ENCODE peak calls at places on chromosomes 11 and 22, in nine cellular contexts. One of them, this sample, is unnamed. For H3K4me1, the result is how much of the 10 kb centered on the place peaks cover.

GRCh38 chr11:10979529-10979928 is 121.7 kb upstream of the ZBED5 start:
- DNase-seq in GM12878: no peak
- DNase-seq in stomach: no peak
- DNase-seq in K562: no peak
- DNase-seq in endothelial cell of umbilical vein: no peak
- DNase-seq in spleen: no peak
- DNase-seq in transverse colon: no peak
- DNase-seq in H1: no peak
- DNase-seq in sigmoid colon: no peak
- DNase-seq in this sample: no peak

GRCh38 chr11:22792497-22792896 is 37.1 kb downstream of the SVIP start:
- DNase-seq in stomach: no peak
- DNase-seq in GM12878: no peak
- DNase-seq in H1: no peak
- DNase-seq in transverse colon: no peak
- DNase-seq in sigmoid colon: no peak
- DNase-seq in K562: peak
- DNase-seq in spleen: no peak
- DNase-seq in endothelial cell of umbilical vein: peak
- DNase-seq in this sample: no peak

GRCh38 chr11:120219157-120219934 is 8.5 kb downstream of the OAF start:
- DNase-seq in H1: no peak
- DNase-seq in GM12878: no peak
- DNase-seq in spleen: no peak
- DNase-seq in K562: no peak
- DNase-seq in endothelial cell of umbilical vein: no peak
- DNase-seq in stomach: no peak
- DNase-seq in sigmoid colon: peak
- DNase-seq in transverse colon: no peak
- DNase-seq in this sample: no peak

GRCh38 chr11:75771646-75772410 is 3.2 kb downstream of the DGAT2 start:
- DNase-seq in K562: no peak
- DNase-seq in spleen: peak
- DNase-seq in H1: no peak
- DNase-seq in transverse colon: peak
- DNase-seq in endothelial cell of umbilical vein: no peak
- DNase-seq in GM12878: no peak
- DNase-seq in stomach: peak
- DNase-seq in sigmoid colon: peak
- DNase-seq in this sample: no peak

GRCh38 chr11:102157219-102157618 is 47.0 kb downstream of the YAP1 start:
- DNase-seq in sigmoid colon: peak
- DNase-seq in H1: no peak
- DNase-seq in spleen: no peak
- DNase-seq in endothelial cell of umbilical vein: peak
- DNase-seq in stomach: peak
- DNase-seq in K562: no peak
- DNase-seq in transverse colon: peak
- DNase-seq in GM12878: no peak
- DNase-seq in this sample: peak

GRCh38 chr11:76293189-76293631 is 86.9 kb upstream of the WNT11 start:
- DNase-seq in H1: no peak
- DNase-seq in endothelial cell of umbilical vein: no peak
- DNase-seq in GM12878: peak
- DNase-seq in transverse colon: no peak
- DNase-seq in stomach: no peak
- DNase-seq in spleen: no peak
- DNase-seq in K562: no peak
- DNase-seq in sigmoid colon: no peak
- DNase-seq in this sample: no peak

GRCh38 chr22:22533417-22533816 is 13.3 kb upstream of the ZNF280A start:
- DNase-seq in sigmoid colon: no peak
- DNase-seq in spleen: no peak
- DNase-seq in H1: no peak
- DNase-seq in GM12878: no peak
- DNase-seq in endothelial cell of umbilical vein: no peak
- DNase-seq in stomach: no peak
- DNase-seq in K562: no peak
- DNase-seq in transverse colon: no peak
- DNase-seq in this sample: no peak

GRCh38 chr22:19886605-19887250 is 32.1 kb upstream of the GNB1L start:
- DNase-seq in K562: no peak
- DNase-seq in H1: no peak
- DNase-seq in transverse colon: no peak
- DNase-seq in GM12878: no peak
- DNase-seq in endothelial cell of umbilical vein: peak
- DNase-seq in spleen: peak
- DNase-seq in stomach: no peak
- DNase-seq in sigmoid colon: no peak
- DNase-seq in this sample: no peak

GRCh38 chr11:76588455-76589325 is 81.9 kb downstream of the LRRC32 start:
- DNase-seq in endothelial cell of umbilical vein: peak
- DNase-seq in H1: no peak
- DNase-seq in transverse colon: peak
- DNase-seq in K562: peak
- DNase-seq in stomach: peak
- DNase-seq in GM12878: no peak
- DNase-seq in spleen: peak
- DNase-seq in sigmoid colon: peak
- DNase-seq in this sample: no peak

GRCh38 chr22:19844423-19845368 is 10.0 kb downstream of the GNB1L start:
- DNase-seq in transverse colon: no peak
- DNase-seq in GM12878: no peak
- DNase-seq in K562: peak
- DNase-seq in endothelial cell of umbilical vein: peak
- DNase-seq in spleen: peak
- DNase-seq in sigmoid colon: peak
- DNase-seq in stomach: peak
- DNase-seq in H1: no peak
- DNase-seq in this sample: peak

GRCh38 chr11:117057727-117058126 is 40.5 kb downstream of the SIK3 start:
- DNase-seq in endothelial cell of umbilical vein: no peak
- DNase-seq in H1: no peak
- DNase-seq in transverse colon: no peak
- DNase-seq in K562: no peak
- DNase-seq in spleen: no peak
- DNase-seq in sigmoid colon: no peak
- DNase-seq in GM12878: no peak
- DNase-seq in stomach: no peak
- DNase-seq in this sample: no peak

GRCh38 chr11:117059611-117060010 is 38.6 kb downstream of the SIK3 start:
- DNase-seq in K562: no peak
- DNase-seq in endothelial cell of umbilical vein: peak
- DNase-seq in sigmoid colon: no peak
- DNase-seq in spleen: no peak
- DNase-seq in transverse colon: no peak
- DNase-seq in GM12878: no peak
- DNase-seq in stomach: no peak
- DNase-seq in H1: no peak
- DNase-seq in this sample: no peak

GRCh38 chr11:117061256-117061655 is 37.0 kb downstream of the SIK3 start:
- DNase-seq in K562: no peak
- DNase-seq in sigmoid colon: no peak
- DNase-seq in stomach: no peak
- DNase-seq in transverse colon: no peak
- DNase-seq in endothelial cell of umbilical vein: no peak
- DNase-seq in spleen: no peak
- DNase-seq in GM12878: no peak
- DNase-seq in H1: no peak
- DNase-seq in this sample: no peak

GRCh38 chr11:117057317-117057716 is 40.9 kb downstream of the SIK3 start:
- DNase-seq in H1: no peak
- DNase-seq in transverse colon: no peak
- DNase-seq in sigmoid colon: no peak
- DNase-seq in spleen: no peak
- DNase-seq in GM12878: no peak
- DNase-seq in endothelial cell of umbilical vein: no peak
- DNase-seq in K562: no peak
- DNase-seq in stomach: no peak
- DNase-seq in this sample: no peak

DNA sequence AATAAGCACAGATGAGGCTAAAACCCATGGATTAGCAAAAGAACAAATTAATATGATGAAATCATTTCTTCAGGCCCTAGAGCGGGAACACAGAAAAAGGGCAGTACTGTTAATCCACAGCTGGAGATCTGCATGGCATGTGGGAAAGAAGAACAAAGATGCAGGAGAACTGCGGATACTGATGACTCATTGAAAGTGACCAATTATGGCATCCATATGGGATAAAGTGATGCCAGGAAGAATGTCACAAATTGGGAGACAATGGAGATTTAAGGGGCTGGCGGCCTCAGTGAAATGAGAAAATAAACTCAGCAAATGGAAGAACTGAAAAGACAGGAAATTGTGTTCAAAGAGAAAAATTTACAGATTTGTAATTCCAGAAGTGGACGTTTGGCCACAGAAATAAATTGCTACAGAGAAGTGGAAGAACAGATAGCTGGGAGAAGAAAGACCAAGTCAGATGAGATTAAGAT is 39.4 kb downstream of the SIK3 start:
- DNase-seq in stomach: no peak
- DNase-seq in K562: no peak
- DNase-seq in transverse colon: no peak
- DNase-seq in endothelial cell of umbilical vein: peak
- DNase-seq in spleen: no peak
- DNase-seq in GM12878: no peak
- DNase-seq in sigmoid colon: no peak
- DNase-seq in H1: no peak
- DNase-seq in this sample: no peak
- TF ChIP-seq POLR2AphosphoS5 in stomach: peak
- TF ChIP-seq POLR2AphosphoS5 in K562: no peak
- TF ChIP-seq POLR2AphosphoS5 in transverse colon: no peak
- TF ChIP-seq POLR2AphosphoS5 in endothelial cell of umbilical vein: peak
- TF ChIP-seq POLR2AphosphoS5 in spleen: no peak
- TF ChIP-seq POLR2AphosphoS5 in GM12878: no peak
- TF ChIP-seq POLR2AphosphoS5 in sigmoid colon: no peak
- TF ChIP-seq POLR2AphosphoS5 in H1: no peak
- TF ChIP-seq POLR2AphosphoS5 in this sample: no peak

DNA sequence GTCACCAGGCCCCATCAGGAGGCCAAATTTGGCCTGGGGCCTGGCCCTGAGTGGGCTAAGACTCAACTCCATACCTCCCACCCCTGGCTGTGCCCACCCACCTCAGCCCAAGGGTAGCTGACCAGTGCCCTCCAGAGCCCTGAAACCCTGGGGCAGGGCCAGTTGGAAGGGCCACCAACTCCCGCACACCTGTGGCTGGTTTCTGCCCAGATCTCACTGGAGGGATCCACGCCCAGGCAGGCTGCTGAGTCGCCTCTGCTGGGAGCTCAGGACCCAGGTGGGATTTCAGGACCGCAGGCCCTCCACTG is 8.9 kb upstream of the PIM3 start:
- DNase-seq in transverse colon: no peak
- DNase-seq in spleen: no peak
- DNase-seq in K562: no peak
- DNase-seq in stomach: peak
- DNase-seq in sigmoid colon: no peak
- DNase-seq in H1: no peak
- DNase-seq in GM12878: no peak
- DNase-seq in endothelial cell of umbilical vein: no peak
- DNase-seq in this sample: no peak
- H3K4me1 ChIP-seq in transverse colon: half or more
- H3K4me1 ChIP-seq in spleen: under half
- H3K4me1 ChIP-seq in K562: half or more
- H3K4me1 ChIP-seq in stomach: half or more
- H3K4me1 ChIP-seq in sigmoid colon: under half
- H3K4me1 ChIP-seq in H1: under half
- H3K4me1 ChIP-seq in GM12878: under half
- H3K4me1 ChIP-seq in endothelial cell of umbilical vein: under half
- H3K4me1 ChIP-seq in this sample: half or more

DNA sequence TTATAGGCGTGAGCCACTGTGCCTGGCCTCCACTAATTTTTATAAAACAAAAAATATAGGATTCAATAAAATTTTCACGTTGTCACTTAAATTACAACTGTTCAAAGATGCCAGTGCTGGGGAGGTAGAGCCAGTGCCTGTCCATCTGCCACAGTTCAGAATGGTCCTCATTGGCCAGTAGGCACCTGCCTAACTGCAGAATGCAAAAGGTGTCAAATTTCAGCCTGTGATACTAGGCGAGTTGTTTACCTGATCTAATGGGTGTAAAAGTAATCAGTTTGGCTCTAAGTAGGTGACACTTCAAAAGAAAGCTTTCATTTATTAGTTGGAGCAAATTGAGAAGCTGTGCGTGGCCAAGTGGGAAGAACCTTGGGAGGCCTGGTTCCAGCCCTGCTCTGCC is 2.4 kb downstream of the SMARCB1 start:
- DNase-seq in sigmoid colon: no peak
- DNase-seq in K562: no peak
- DNase-seq in H1: no peak
- DNase-seq in endothelial cell of umbilical vein: no peak
- DNase-seq in spleen: peak
- DNase-seq in GM12878: no peak
- DNase-seq in transverse colon: no peak
- DNase-seq in stomach: no peak
- DNase-seq in this sample: no peak
- TF ChIP-seq POLR2AphosphoS5 in sigmoid colon: no peak
- TF ChIP-seq POLR2AphosphoS5 in K562: no peak
- TF ChIP-seq POLR2AphosphoS5 in H1: no peak
- TF ChIP-seq POLR2AphosphoS5 in endothelial cell of umbilical vein: no peak
- TF ChIP-seq POLR2AphosphoS5 in spleen: no peak
- TF ChIP-seq POLR2AphosphoS5 in GM12878: no peak
- TF ChIP-seq POLR2AphosphoS5 in transverse colon: no peak
- TF ChIP-seq POLR2AphosphoS5 in stomach: no peak
- TF ChIP-seq POLR2AphosphoS5 in this sample: no peak

GRCh38 chr11:7585816-7586215 is 72.0 kb downstream of the PPFIBP2 start:
- DNase-seq in GM12878: no peak
- DNase-seq in K562: no peak
- DNase-seq in stomach: no peak
- DNase-seq in H1: no peak
- DNase-seq in endothelial cell of umbilical vein: no peak
- DNase-seq in sigmoid colon: no peak
- DNase-seq in spleen: no peak
- DNase-seq in transverse colon: no peak
- DNase-seq in this sample: no peak
- H3K4me1 ChIP-seq in GM12878: under half
- H3K4me1 ChIP-seq in K562: under half
- H3K4me1 ChIP-seq in stomach: under half
- H3K4me1 ChIP-seq in H1: under half
- H3K4me1 ChIP-seq in endothelial cell of umbilical vein: under half
- H3K4me1 ChIP-seq in sigmoid colon: under half
- H3K4me1 ChIP-seq in spleen: under half
- H3K4me1 ChIP-seq in transverse colon: under half
- H3K4me1 ChIP-seq in this sample: under half

DNA sequence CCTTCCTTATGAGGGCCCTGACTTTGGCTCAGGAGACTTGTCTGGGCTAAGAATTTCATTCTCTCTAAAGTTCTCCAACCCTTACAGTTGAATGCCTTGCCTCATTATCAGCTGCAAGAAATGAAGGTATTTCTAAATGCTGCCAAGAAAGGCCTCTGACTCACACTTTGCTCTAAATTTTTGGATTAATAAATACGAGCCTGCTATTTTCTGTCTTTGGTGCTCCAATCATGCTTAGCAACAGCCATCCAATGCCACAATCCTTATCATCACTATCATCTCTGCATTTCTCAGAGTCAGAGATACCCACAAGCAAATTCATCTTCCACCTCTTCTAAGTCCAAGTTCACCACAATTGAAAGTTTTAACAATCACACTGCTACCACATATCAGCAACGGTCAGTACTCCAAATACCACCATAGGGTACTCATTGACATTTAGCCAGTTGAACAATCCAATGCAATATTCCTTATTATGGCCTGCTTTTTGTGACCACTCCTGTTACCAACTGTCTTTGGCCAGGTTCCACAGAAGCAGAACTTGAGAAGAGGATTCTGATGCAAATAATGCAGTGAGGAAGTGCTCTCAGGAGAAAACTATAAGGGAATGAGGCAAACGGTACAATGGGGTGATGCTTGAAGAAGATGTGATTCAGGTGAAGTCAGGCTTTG is 5.7 kb downstream of the PATE2 start:
- DNase-seq in spleen: no peak
- DNase-seq in endothelial cell of umbilical vein: no peak
- DNase-seq in transverse colon: no peak
- DNase-seq in GM12878: no peak
- DNase-seq in H1: no peak
- DNase-seq in K562: no peak
- DNase-seq in stomach: no peak
- DNase-seq in sigmoid colon: no peak
- DNase-seq in this sample: no peak
- TF ChIP-seq POLR2AphosphoS5 in spleen: no peak
- TF ChIP-seq POLR2AphosphoS5 in endothelial cell of umbilical vein: no peak
- TF ChIP-seq POLR2AphosphoS5 in transverse colon: no peak
- TF ChIP-seq POLR2AphosphoS5 in GM12878: no peak
- TF ChIP-seq POLR2AphosphoS5 in H1: no peak
- TF ChIP-seq POLR2AphosphoS5 in K562: no peak
- TF ChIP-seq POLR2AphosphoS5 in stomach: no peak
- TF ChIP-seq POLR2AphosphoS5 in sigmoid colon: no peak
- TF ChIP-seq POLR2AphosphoS5 in this sample: no peak